ENCODE peak calls at places on chromosome 1, in eight cellular contexts. E is ascending aorta, P is GM20000, I is pancreas, U is lower lobe of right lung, W is tibial nerve, C is progenitor cell of endocrine pancreas, J is uterus. Z is an unnamed sample.

GRCh38 chr1:223700942-223701637 is 11.2 kb upstream of the CAPN2 start:
- DNase-seq in E (no peak), P (no peak), I (no peak), U (peak; percentile 64), W (no peak), C (no peak), J (peak; percentile 60), Z (no peak)

GRCh38 chr1:209363112-209363511 is 220.4 kb upstream of the CAMK1G start:
- DNase-seq in E (no peak), P (no peak), I (no peak), U (no peak), W (no peak), C (no peak), J (no peak), Z (no peak)

GRCh38 chr1:184520343-184520742 is 133.5 kb downstream of the C1orf21 start:
- DNase-seq in E (no peak), P (no peak), I (no peak), U (no peak), W (no peak), C (no peak), J (no peak), Z (no peak)

GRCh38 chr1:16162163-16162822 is 6.4 kb upstream of the EPHA2 start:
- DNase-seq in E (no peak), P (no peak), I (no peak), U (no peak), W (no peak), C (no peak), J (no peak), Z (no peak)

GRCh38 chr1:79716481-79716880 is 710.0 kb upstream of the ADGRL4 start:
- DNase-seq in E (no peak), P (no peak), I (no peak), U (no peak), W (no peak), C (no peak), J (no peak), Z (no peak)

GRCh38 chr1:145985502-145986439 is 10.6 kb downstream of the TXNIP start:
- DNase-seq in E (no peak), P (no peak), I (no peak), U (peak; percentile 80), W (no peak), C (no peak), J (peak; percentile 77), Z (no peak)

GRCh38 chr1:213397638-213398037 is 346.6 kb downstream of the RPS6KC1 start:
- DNase-seq in E (no peak), P (no peak), I (no peak), U (no peak), W (no peak), C (no peak), J (no peak), Z (no peak)

GRCh38 chr1:214552174-214552608 is 789 bp upstream of the PTPN14 start:
- DNase-seq in E (no peak), P (no peak), I (peak; percentile 49), U (peak; percentile 78), W (peak; percentile 42), C (peak; percentile 49), J (peak; percentile 66), Z (peak; percentile 42)

GRCh38 chr1:9150582-9151290 is 21.8 kb upstream of the GPR157 start:
- DNase-seq in E (no peak), P (no peak), I (no peak), U (no peak), W (peak; percentile 37), C (no peak), J (no peak), Z (no peak)

GRCh38 chr1:54936791-54937190 is 43.6 kb upstream of the TMEM61 start:
- DNase-seq in E (no peak), P (no peak), I (no peak), U (no peak), W (no peak), C (no peak), J (no peak), Z (no peak)
- TF ChIP-seq CTCF in E (no peak), P (no peak), I (no peak), U (no peak), W (no peak), C (no peak), J (no peak), Z (no peak)

GRCh38 chr1:47675721-47676120 is 237.9 kb downstream of the FOXD2 start:
- DNase-seq in E (no peak), P (no peak), I (no peak), U (no peak), W (no peak), C (no peak), J (no peak), Z (no peak)

GRCh38 chr1:47675047-47675675 is 237.3 kb downstream of the FOXD2 start:
- DNase-seq in E (no peak), P (no peak), I (no peak), U (no peak), W (no peak), C (no peak), J (no peak), Z (no peak)

GRCh38 chr1:47676311-47677054 is 238.6 kb downstream of the FOXD2 start:
- DNase-seq in E (no peak), P (no peak), I (no peak), U (no peak), W (no peak), C (no peak), J (no peak), Z (no peak)

GRCh38 chr1:47672622-47673021 is 234.8 kb downstream of the FOXD2 start:
- DNase-seq in E (no peak), P (no peak), I (no peak), U (no peak), W (no peak), C (no peak), J (no peak), Z (no peak)

DNA sequence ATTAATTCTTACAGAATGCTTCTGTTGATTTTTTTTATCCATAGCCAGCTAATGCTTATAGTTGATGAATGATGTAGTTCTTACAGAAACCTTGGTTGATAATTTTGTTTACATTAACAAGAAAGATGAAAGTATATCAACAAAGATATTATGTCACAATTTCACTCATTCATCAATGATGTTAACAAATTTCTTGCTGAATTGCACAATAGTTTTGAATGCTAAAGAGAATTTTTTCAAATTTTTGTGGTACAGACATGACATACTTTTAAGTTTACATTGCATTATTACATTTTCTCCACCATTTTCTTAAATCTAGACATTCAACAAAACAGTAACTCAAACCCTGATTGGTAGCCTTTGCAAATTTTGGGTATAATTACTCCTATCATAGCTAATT is 236.3 kb downstream of the FOXD2 start:
- DNase-seq in E (no peak), P (no peak), I (no peak), U (no peak), W (no peak), C (no peak), J (no peak), Z (no peak)
- TF ChIP-seq CTCF in E (no peak), P (no peak), I (no peak), U (no peak), W (no peak), C (no peak), J (no peak), Z (no peak)

GRCh38 chr1:192998536-192998935 is 60.6 kb downstream of the UCHL5 start:
- DNase-seq in E (no peak), P (no peak), I (no peak), U (no peak), W (no peak), C (no peak), J (no peak), Z (no peak)
- TF ChIP-seq CTCF in E (no peak), P (no peak), I (no peak), U (peak; percentile 35), W (no peak), C (no peak), J (no peak), Z (peak; percentile 43)

GRCh38 chr1:197915797-197916686 is 1.1 kb upstream of the LHX9 start:
- DNase-seq in E (no peak), P (no peak), I (peak; percentile 83), U (peak; percentile 58), W (no peak), C (peak; percentile 55), J (no peak), Z (peak; percentile 75)
- TF ChIP-seq CTCF in E (no peak), P (no peak), I (peak; percentile 28), U (peak; percentile 22), W (peak; percentile 36), C (peak; percentile 70), J (no peak), Z (peak; percentile 36)

DNA sequence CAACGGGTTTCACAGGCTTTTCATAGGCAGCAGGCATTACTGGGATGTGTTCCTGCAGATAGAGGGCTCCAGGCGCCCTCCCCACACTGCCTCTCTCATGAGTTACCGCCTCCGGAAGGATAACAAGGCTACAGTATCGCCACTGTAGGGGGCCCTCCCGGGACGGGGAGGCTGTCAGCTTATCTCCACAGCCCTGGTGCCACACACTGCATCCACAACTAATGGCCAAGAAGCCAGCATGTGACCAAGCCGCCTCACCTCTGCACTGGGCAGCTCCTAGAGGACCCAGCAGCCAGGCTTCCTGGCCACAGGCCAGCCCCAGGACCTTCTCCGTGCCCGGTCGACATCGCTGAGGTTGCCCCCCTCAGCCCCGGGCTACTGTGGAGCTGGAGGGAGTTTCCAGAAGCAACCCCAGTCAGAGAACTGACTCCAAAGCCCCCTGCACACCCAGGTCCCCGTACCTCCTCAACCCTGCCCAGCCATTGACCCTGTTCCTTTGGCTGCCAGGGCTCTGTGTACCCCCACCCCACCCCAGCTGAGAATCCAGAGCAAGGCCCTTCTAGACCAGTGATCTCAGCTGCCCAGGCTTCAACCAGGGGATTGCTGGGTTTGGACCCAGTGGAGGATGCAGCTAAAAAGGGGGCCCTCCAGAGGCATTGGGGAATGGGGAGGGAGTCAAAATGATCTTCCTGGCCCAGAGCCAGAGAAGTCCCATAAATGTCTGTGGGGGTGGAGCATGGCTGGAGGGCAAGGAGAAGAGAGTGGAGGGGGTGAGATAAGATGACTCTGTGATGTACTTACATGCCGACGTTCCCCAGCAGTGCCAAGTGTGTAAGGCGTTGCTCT is 45.0 kb downstream of the NEK2 start:
- DNase-seq in E (no peak), P (no peak), I (peak; percentile 80), U (peak; percentile 41), W (no peak), C (no peak), J (no peak), Z (no peak)
- TF ChIP-seq CTCF in E (no peak), P (no peak), I (no peak), U (no peak), W (no peak), C (no peak), J (no peak), Z (no peak)

Z was measured in mesothelial cell of epicardium.